ENCODE peak calls at places on chromosome X, in six cellular contexts. I is PC-3, T is uterus, W is A549, D is lower lobe of right lung, L is ovary. F is an unnamed sample.

GRCh38 chrX:49958727-49959126 is 36.3 kb downstream of the CLCN5 start:
- DNase-seq in I (no peak), T (no peak), W (no peak), D (no peak), L (no peak), F (no peak)

GRCh38 chrX:97637289-97637688 is 753.6 kb downstream of the RPA4 start:
- DNase-seq in I (no peak), T (no peak), W (no peak), D (no peak), L (no peak), F (no peak)

GRCh38 chrX:102833136-102833535 is 103.9 kb upstream of the RAB40AL start:
- DNase-seq in I (peak; percentile 14), T (no peak), W (no peak), D (no peak), L (no peak), F (no peak)

GRCh38 chrX:15493118-15494082 is at the start of gene PIR:
- DNase-seq in I (peak; percentile 92), T (peak; percentile 82), W (peak; percentile 82), D (peak; percentile 91), L (peak; percentile 80), F (no peak)

GRCh38 chrX:20026278-20026677 is 35.4 kb upstream of the BCLAF3 start:
- DNase-seq in I (peak; percentile 54), T (no peak), W (no peak), D (no peak), L (no peak), F (no peak)

GRCh38 chrX:113741744-113742143 is 842.1 kb upstream of the HTR2C start:
- DNase-seq in I (peak; percentile 42), T (no peak), W (no peak), D (no peak), L (no peak), F (no peak)

GRCh38 chrX:133909888-133910287 is 75.5 kb downstream of the GPC3 start:
- DNase-seq in I (no peak), T (no peak), W (no peak), D (no peak), L (no peak), F (no peak)

GRCh38 chrX:151801980-151802379 is 67.4 kb downstream of the CNGA2 start:
- DNase-seq in I (no peak), T (no peak), W (peak; percentile 21), D (no peak), L (no peak), F (no peak)

GRCh38 chrX:152915541-152916241 is 17.8 kb downstream of the ZNF185 start:
- DNase-seq in I (peak; percentile 78), T (peak; percentile 42), W (peak; percentile 51), D (no peak), L (no peak), F (no peak)

GRCh38 chrX:19810809-19811208 is 76.6 kb downstream of the SH3KBP1 start:
- DNase-seq in I (no peak), T (no peak), W (no peak), D (no peak), L (no peak), F (no peak)

GRCh38 chrX:149903889-149904748 is 23.1 kb downstream of the MAGEA8 start:
- DNase-seq in I (no peak), T (no peak), W (peak; percentile 3), D (no peak), L (no peak), F (no peak)

GRCh38 chrX:40152173-40152705 is 54.5 kb upstream of the BCOR start:
- DNase-seq in I (peak; percentile 35), T (peak; percentile 20), W (no peak), D (peak; percentile 59), L (no peak), F (no peak)

GRCh38 chrX:154731203-154731602 is 19.7 kb downstream of the GAB3 start:
- DNase-seq in I (no peak), T (no peak), W (no peak), D (no peak), L (no peak), F (no peak)

GRCh38 chrX:40646489-40647306 is 663 bp downstream of the CXorf38 start:
- DNase-seq in I (peak; percentile 33), T (peak; percentile 47), W (peak; percentile 18), D (peak; percentile 66), L (peak; percentile 34), F (no peak)

GRCh38 chrX:136639506-136640176 is 8.3 kb upstream of the CD40LG start:
- DNase-seq in I (peak; percentile 20), T (no peak), W (no peak), D (no peak), L (no peak), F (no peak)

GRCh38 chrX:70253377-70254062 is 6.5 kb downstream of the P2RY4 start:
- DNase-seq in I (peak; percentile 71), T (no peak), W (no peak), D (no peak), L (no peak), F (no peak)

GRCh38 chrX:104166735-104167436 is 633 bp downstream of the FAM199X start:
- DNase-seq in I (no peak), T (no peak), W (peak; percentile 4), D (no peak), L (no peak), F (no peak)

GRCh38 chrX:37776283-37776986 is 3.4 kb upstream of the CYBB start:
- DNase-seq in I (no peak), T (no peak), W (no peak), D (no peak), L (no peak), F (no peak)

GRCh38 chrX:140764401-140764919 is 54.9 kb downstream of the LINC00632 start:
- DNase-seq in I (peak; percentile 58), T (peak; percentile 21), W (no peak), D (peak; percentile 39), L (no peak), F (no peak)

GRCh38 chrX:3526749-3527148 is 180.3 kb upstream of the MXRA5 start:
- DNase-seq in I (no peak), T (no peak), W (no peak), D (no peak), L (no peak), F (no peak)

GRCh38 chrX:31099536-31100090 is 27.8 kb upstream of the FTHL17 start:
- DNase-seq in I (no peak), T (no peak), W (no peak), D (no peak), L (no peak), F (no peak)

GRCh38 chrX:154098551-154098950 is 1.0 kb upstream of the MECP2 start:
- DNase-seq in I (no peak), T (no peak), W (no peak), D (no peak), L (no peak), F (no peak)

GRCh38 chrX:119121341-119121740 is 6.3 kb downstream of the KIAA1210 start:
- DNase-seq in I (no peak), T (no peak), W (no peak), D (no peak), L (no peak), F (no peak)

GRCh38 chrX:41946973-41947612 is 23.7 kb upstream of the CASK start:
- DNase-seq in I (peak; percentile 45), T (no peak), W (no peak), D (no peak), L (no peak), F (no peak)

GRCh38 chrX:30900227-30900626 is 11.2 kb upstream of the TAB3 start:
- DNase-seq in I (peak; percentile 66), T (no peak), W (no peak), D (no peak), L (no peak), F (no peak)

GRCh38 chrX:154413142-154413541 is 1.8 kb downstream of the TAFAZZIN start:
- DNase-seq in I (no peak), T (no peak), W (no peak), D (no peak), L (no peak), F (no peak)

GRCh38 chrX:136636121-136636520 is 11.8 kb upstream of the CD40LG start:
- DNase-seq in I (no peak), T (no peak), W (no peak), D (no peak), L (no peak), F (no peak)

GRCh38 chrX:107766470-107767140 is 9.0 kb downstream of the TSC22D3 start:
- DNase-seq in I (peak; percentile 70), T (peak; percentile 71), W (no peak), D (no peak), L (peak; percentile 76), F (no peak)

GRCh38 chrX:43000121-43000520 is 222.2 kb upstream of the PPP1R2C start:
- DNase-seq in I (no peak), T (no peak), W (no peak), D (no peak), L (no peak), F (no peak)

GRCh38 chrX:22666441-22666840 is 333.3 kb upstream of the DDX53 start:
- DNase-seq in I (peak; percentile 25), T (no peak), W (no peak), D (no peak), L (no peak), F (no peak)
- TF ChIP-seq CTCF in I (peak; percentile 39), T (no peak), W (no peak), D (no peak), L (no peak), F (no peak)

GRCh38 chrX:13007519-13008188 is 32.7 kb downstream of the TMSB4X start:
- DNase-seq in I (peak; percentile 90), T (no peak), W (no peak), D (no peak), L (no peak), F (no peak)
- H3K4me1 ChIP-seq in I (peaks cover 64% of the 10 kb centered on the region), T (no peaks in the 10 kb centered on the region), W (peaks cover 59% of the 10 kb centered on the region), D (peaks cover 24% of the 10 kb centered on the region), L (peaks cover 4% of the 10 kb centered on the region), F (peaks cover 9% of the 10 kb centered on the region)

DNA sequence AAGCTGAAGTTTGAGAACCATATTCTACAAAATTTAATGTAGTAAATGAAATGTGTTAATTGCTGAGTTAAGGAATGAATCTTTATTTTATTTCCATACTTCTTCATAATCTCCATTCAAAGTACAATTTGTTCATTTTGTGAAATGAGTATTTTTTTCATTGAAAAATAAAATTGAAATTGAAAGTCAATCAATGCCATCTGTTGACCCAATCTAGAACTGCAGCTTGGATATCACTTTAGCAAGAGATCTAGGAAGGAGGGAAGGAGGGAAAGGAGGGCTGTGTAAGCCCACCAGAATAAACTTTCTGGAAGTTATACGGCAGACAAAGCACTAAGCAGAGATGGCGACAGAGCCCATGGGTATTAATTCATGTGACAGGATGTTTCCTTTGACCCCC is 128.4 kb downstream of the ZMAT1 start:
- DNase-seq in I (peak; percentile 44), T (no peak), W (no peak), D (no peak), L (no peak), F (no peak)
- TF ChIP-seq CTCF in I (peak; percentile 70), T (peak; percentile 29), W (peak; percentile 27), D (peak; percentile 46), L (no peak), F (no peak)

DNA sequence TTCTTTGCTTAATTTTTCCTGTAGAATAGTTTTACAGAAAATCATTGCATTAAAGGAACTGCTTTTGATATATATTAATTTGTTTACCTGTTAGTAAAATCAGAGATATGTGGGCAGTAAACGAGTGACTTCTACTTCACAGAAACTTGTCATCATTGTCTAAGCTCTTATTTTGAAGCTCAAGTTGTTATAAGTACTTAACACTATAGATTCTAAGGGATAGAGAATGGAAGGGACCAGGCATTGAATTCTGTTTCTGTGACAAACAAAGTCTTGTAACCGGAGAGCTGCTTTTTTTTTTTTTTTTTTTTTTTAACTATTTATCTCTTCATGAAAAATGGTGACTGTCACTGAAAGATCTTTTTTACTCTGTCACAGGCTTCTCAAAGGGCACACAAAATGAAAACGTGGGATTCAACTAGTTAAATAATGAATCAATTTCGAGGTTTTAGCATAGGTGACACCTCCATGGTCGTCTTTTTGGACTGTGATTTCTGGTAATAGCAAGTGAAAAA is 14.4 kb downstream of the STK26 start:
- DNase-seq in I (no peak), T (no peak), W (no peak), D (no peak), L (no peak), F (no peak)
- H3K4me1 ChIP-seq in I (peaks cover 16% of the 10 kb centered on the region), T (no peaks in the 10 kb centered on the region), W (no peaks in the 10 kb centered on the region), D (no peaks in the 10 kb centered on the region), L (no peaks in the 10 kb centered on the region), F (no peaks in the 10 kb centered on the region)